ENCODE peak calls at places on chromosomes 16 and 17, in nine cellular contexts. E is amygdala; C is DND-41; J is stimulated activated CD4-positive, alpha-beta T cell treated with anti-CD3 and anti-CD28 coated beads, Interleukin-4, amount 100 ng/mL, for 24 hours; B is NCI-H1417 treated with DMSO at 0.1 percent for 48 hours; Z is putamen; P is CD8-positive, alpha-beta memory T cell; U is neural progenitor cell; M is left colon. Q is an unnamed sample.
A peak's percentile ranks its signal among the peaks of the same experiment; 100 is the strongest.

GRCh38 chr16:50169555-50170096 is 16.5 kb downstream of the TENT4B start:
- DNase-seq in C (no peak), E (no peak), M (no peak), B (no peak), Z (no peak), J (no peak), P (no peak), U (no peak), Q (no peak)

GRCh38 chr17:19376799-19377198 is 1.5 kb upstream of the MAPK7 start:
- DNase-seq in P (no peak), C (no peak), E (no peak), B (no peak), J (no peak), M (no peak), U (no peak), Z (no peak), Q (no peak)

GRCh38 chr17:55421179-55421934 is at the start of gene MMD:
- DNase-seq in C (no peak), E (no peak), U (no peak), M (peak; percentile 70), Z (no peak), P (peak; percentile 5), B (peak; percentile 48), J (peak; percentile 10), Q (no peak)

GRCh38 chr17:75785770-75786538 is 1.3 kb downstream of the UNK start:
- DNase-seq in B (no peak), Z (no peak), U (no peak), J (no peak), P (no peak), E (no peak), M (no peak), C (peak; percentile 49), Q (no peak)

GRCh38 chr17:7885357-7886226 is 3.0 kb upstream of the CHD3 start:
- DNase-seq in J (peak; percentile 35), U (peak; percentile 84), C (peak; percentile 35), P (peak; percentile 38), M (peak; percentile 61), B (no peak), Z (no peak), E (no peak), Q (peak; percentile 50)

GRCh38 chr17:5500804-5501391 is 14.5 kb downstream of the MIS12 start:
- DNase-seq in Z (peak; percentile 86), J (peak; percentile 68), B (no peak), E (peak; percentile 67), M (peak; percentile 60), P (peak; percentile 70), U (peak; percentile 100), C (peak; percentile 90), Q (no peak)

GRCh38 chr17:2181206-2181983 is 122.2 kb downstream of the SMG6 start:
- DNase-seq in E (peak; percentile 16), C (no peak), M (peak; percentile 33), B (no peak), Z (peak; percentile 72), J (no peak), U (peak; percentile 38), P (no peak), Q (no peak)

GRCh38 chr16:56199164-56199563 is 7.9 kb downstream of the GNAO1 start:
- DNase-seq in J (peak; percentile 43), Z (no peak), B (no peak), U (no peak), C (peak; percentile 34), M (no peak), E (no peak), P (no peak), Q (peak; percentile 38)

GRCh38 chr17:37530420-37530819 is 40.7 kb downstream of the DUSP14 start:
- DNase-seq in C (no peak), M (no peak), P (no peak), Z (no peak), J (no peak), U (no peak), E (no peak), B (no peak), Q (no peak)

GRCh38 chr16:77840093-77840492 is 51.7 kb downstream of the VAT1L start:
- DNase-seq in J (no peak), E (no peak), P (no peak), U (no peak), B (no peak), M (no peak), C (no peak), Z (no peak), Q (no peak)

GRCh38 chr17:921161-921560 is 58.4 kb downstream of the NXN start:
- DNase-seq in M (no peak), U (no peak), C (no peak), Z (no peak), J (no peak), B (no peak), P (no peak), E (no peak), Q (no peak)

GRCh38 chr16:86381491-86381890 is 128.8 kb upstream of the FOXF1 start:
- DNase-seq in J (no peak), U (no peak), Z (no peak), B (no peak), M (no peak), P (no peak), C (no peak), E (no peak), Q (no peak)

GRCh38 chr16:3907586-3907985 is 27.1 kb upstream of the CREBBP start:
- DNase-seq in Z (no peak), C (no peak), P (no peak), U (no peak), E (no peak), M (no peak), J (no peak), B (no peak), Q (no peak)

Q was measured in RPMI8226.